ENCODE peak calls at places on chromosome 10, in seven cellular contexts. A is IMR-90, J is mesendoderm, T is H9, Z is trophoblast cell, H is mesenchymal stem cell, E is H1. R is an unnamed sample.

GRCh38 chr10:29132821-29133156 is 156.1 kb upstream of the LYZL1 start:
- DNase-seq in H (no peak), T (no peak), A (no peak), Z (no peak), J (peak; percentile 30), E (no peak), R (no peak)

GRCh38 chr10:79112898-79113431 is 44.2 kb downstream of the ZMIZ1 start:
- DNase-seq in A (peak; percentile 92), H (peak; percentile 72), J (no peak), Z (no peak), T (no peak), E (no peak), R (no peak)

GRCh38 chr10:124565565-124566221 is 104.1 kb downstream of the LHPP start:
- DNase-seq in A (no peak), Z (peak; percentile 55), J (peak; percentile 89), E (peak; percentile 87), H (no peak), T (peak; percentile 87), R (peak; percentile 36)

GRCh38 chr10:82084904-82085303 is 209.9 kb downstream of the NRG3 start:
- DNase-seq in J (peak; percentile 48), H (no peak), Z (no peak), A (no peak), T (no peak), E (no peak), R (no peak)

GRCh38 chr10:118501637-118502440 is 93.6 kb downstream of the PRLHR start:
- DNase-seq in J (peak; percentile 36), A (no peak), H (no peak), T (no peak), E (no peak), Z (peak; percentile 31), R (no peak)

GRCh38 chr10:4315529-4315928 is 510.5 kb upstream of the AKR1E2 start:
- DNase-seq in H (no peak), J (no peak), E (no peak), Z (no peak), T (no peak), A (peak; percentile 65), R (no peak)

GRCh38 chr10:69567920-69568319 is 5.3 kb downstream of the NEUROG3 start:
- DNase-seq in H (peak; percentile 68), A (peak; percentile 51), T (peak; percentile 83), J (peak; percentile 71), Z (peak; percentile 43), E (peak; percentile 90), R (peak; percentile 83)

GRCh38 chr10:13206546-13207443 is 27.4 kb downstream of the UCMA start:
- DNase-seq in E (no peak), H (peak; percentile 48), J (peak; percentile 36), Z (no peak), T (no peak), A (peak; percentile 61), R (no peak)

GRCh38 chr10:12184165-12184564 is 11.5 kb downstream of the NUDT5 start:
- DNase-seq in J (no peak), E (no peak), H (no peak), Z (no peak), T (no peak), A (no peak), R (no peak)

DNA sequence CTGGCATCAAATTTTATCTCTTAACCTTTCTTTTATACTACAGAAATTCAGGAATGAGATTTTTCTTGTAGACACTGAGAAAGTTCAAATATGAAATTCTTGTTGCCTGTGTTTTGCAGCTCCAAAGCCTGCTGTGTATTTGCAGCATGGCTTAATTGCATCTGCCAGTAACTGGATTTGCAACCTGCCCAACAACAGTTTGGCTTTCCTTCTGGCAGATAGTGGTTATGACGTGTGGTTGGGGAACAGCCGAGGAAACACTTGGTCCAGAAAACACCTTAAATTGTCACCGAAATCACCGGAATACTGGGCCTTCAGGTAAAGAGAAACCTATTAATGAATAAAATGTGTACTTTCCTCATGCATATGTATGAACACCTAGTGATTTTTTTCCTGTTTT is 24.8 kb downstream of the LIPK start:
- DNase-seq in Z (no peak), T (no peak), J (no peak), H (no peak), A (no peak), E (no peak), R (no peak)
- H2BK120ac ChIP-seq in Z (no peak overlapping the region), T (no peak overlapping the region), J (no peak overlapping the region), H (no peak overlapping the region), A (no peak overlapping the region), E (no peak overlapping the region), R (no peak overlapping the region)

DNA sequence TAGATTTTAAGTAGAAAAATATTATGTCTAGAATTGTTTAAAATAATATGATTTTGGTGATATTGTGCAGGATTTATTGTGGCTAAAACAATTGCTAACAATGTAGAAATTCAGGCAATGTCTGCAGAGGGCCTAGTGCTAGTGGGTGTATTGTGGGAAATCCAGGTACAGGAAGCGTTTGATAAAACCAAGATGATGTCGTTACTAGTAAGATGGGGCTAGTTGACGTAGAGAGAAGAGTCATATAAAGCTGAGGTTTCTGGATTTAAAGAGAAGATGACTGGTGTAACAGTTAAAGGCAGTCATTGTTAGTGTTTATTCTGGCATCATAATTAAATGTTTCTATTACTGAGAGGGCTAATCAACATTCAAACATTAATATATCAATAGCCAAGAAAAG is 43.5 kb downstream of the ADK start:
- DNase-seq in E (no peak), H (no peak), T (no peak), J (no peak), A (peak; percentile 82), Z (no peak), R (no peak)
- H2BK120ac ChIP-seq in E (no peak overlapping the region), H (no peak overlapping the region), T (no peak overlapping the region), J (no peak overlapping the region), A (no peak overlapping the region), Z (no peak overlapping the region), R (no peak overlapping the region)

DNA sequence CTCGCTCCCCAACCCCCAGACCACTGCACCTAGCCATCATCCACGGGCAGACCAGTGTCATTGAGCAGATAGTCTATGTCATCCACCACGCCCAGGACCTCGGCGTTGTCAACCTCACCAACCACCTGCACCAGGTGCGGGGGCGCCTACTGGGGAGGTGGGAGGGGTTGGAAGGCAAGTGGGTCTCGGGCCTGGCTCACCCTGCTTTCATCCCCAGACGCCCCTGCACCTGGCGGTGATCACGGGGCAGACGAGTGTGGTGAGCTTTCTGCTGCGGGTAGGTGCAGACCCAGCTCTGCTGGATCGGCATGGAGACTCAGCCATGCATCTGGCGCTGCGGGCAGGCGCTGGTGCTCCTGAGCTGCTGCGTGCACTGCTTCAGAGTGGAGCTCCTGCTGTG is 4.6 kb downstream of the NFKB2 start:
- DNase-seq in E (no peak), A (no peak), T (no peak), Z (no peak), J (no peak), H (no peak), R (no peak)
- H2BK120ac ChIP-seq in E (no peak overlapping the region), A (no peak overlapping the region), T (no peak overlapping the region), Z (peak overlapping the region; percentile 25), J (no peak overlapping the region), H (no peak overlapping the region), R (peak overlapping the region; percentile 88)

GRCh38 chr10:93363891-93364648 is 118.1 kb downstream of the MYOF start:
- DNase-seq in T (no peak), E (no peak), A (no peak), Z (no peak), J (no peak), H (no peak), R (no peak)

GRCh38 chr10:93369588-93370164 is 112.5 kb downstream of the MYOF start:
- DNase-seq in J (no peak), E (no peak), T (no peak), A (no peak), H (no peak), Z (no peak), R (no peak)

DNA sequence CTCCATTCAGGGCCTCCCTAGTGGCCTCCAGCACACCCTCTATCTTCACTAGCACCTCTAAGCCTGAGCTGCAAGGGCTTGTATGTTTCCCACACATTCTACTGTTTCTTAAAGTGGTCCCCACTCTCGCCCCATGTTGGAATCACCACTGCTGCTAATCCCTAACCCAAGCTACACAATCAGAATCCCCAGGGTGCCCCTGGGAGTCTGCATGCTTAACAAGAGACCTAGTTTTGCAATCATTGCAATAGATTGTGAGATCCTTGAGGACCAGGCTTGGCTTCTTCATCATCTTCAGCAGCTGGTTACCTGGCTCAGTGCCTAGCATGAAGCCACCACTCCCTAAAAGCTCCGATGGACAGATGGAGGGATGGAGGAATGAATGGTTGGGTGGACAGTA is 113.9 kb downstream of the MYOF start:
- DNase-seq in Z (no peak), E (no peak), J (no peak), H (no peak), A (no peak), T (no peak), R (no peak)
- H2BK120ac ChIP-seq in Z (no peak overlapping the region), E (no peak overlapping the region), J (no peak overlapping the region), H (no peak overlapping the region), A (no peak overlapping the region), T (no peak overlapping the region), R (no peak overlapping the region)

GRCh38 chr10:24097771-24098207 is 111.1 kb upstream of the KIAA1217 start:
- DNase-seq in A (no peak), J (peak; percentile 70), H (no peak), Z (no peak), E (no peak), T (peak; percentile 28), R (no peak)
- H2BK120ac ChIP-seq in A (no peak overlapping the region), J (no peak overlapping the region), H (no peak overlapping the region), Z (no peak overlapping the region), E (no peak overlapping the region), T (no peak overlapping the region), R (no peak overlapping the region)